ENCODE peak calls at places on chromosomes 3 and 15, in seven cellular contexts. V is NCI-H2081, Y is skeletal muscle cell, M is A172, B is iris pigment epithelial cell, X is T-helper 2 cell, I is GM12892. O is an unnamed sample.

GRCh38 chr3:73351423-73352071 is 273.2 kb downstream of the PDZRN3 start:
- DNase-seq in V (no peak), Y (no peak), M (no peak), B (no peak), X (no peak), I (no peak), O (no peak)

GRCh38 chr3:116469546-116469945 is 24.3 kb upstream of the LSAMP start:
- DNase-seq in V (no peak), Y (no peak), M (no peak), B (no peak), X (no peak), I (no peak), O (no peak)

GRCh38 chr3:126033765-126034164 is 50.2 kb downstream of the SLC41A3 start:
- DNase-seq in V (no peak), Y (no peak), M (no peak), B (no peak), X (no peak), I (no peak), O (no peak)

GRCh38 chr3:9448643-9449042 is 51.2 kb downstream of the SETD5 start:
- DNase-seq in V (no peak), Y (no peak), M (no peak), B (peak), X (no peak), I (no peak), O (no peak)

GRCh38 chr3:184608209-184608608 is 46.6 kb downstream of the EPHB3 start:
- DNase-seq in V (no peak), Y (no peak), M (no peak), B (no peak), X (peak), I (no peak), O (no peak)

GRCh38 chr15:70156781-70157261 is 59.1 kb upstream of the TLE3 start:
- DNase-seq in V (peak), Y (peak), M (no peak), B (no peak), X (no peak), I (no peak), O (no peak)

GRCh38 chr15:92643849-92644815 is 11.4 kb downstream of the FAM174B start:
- DNase-seq in V (no peak), Y (no peak), M (no peak), B (no peak), X (no peak), I (no peak), O (no peak)

GRCh38 chr3:47000198-47000815 is 20.8 kb downstream of the NBEAL2 start:
- DNase-seq in V (no peak), Y (no peak), M (peak), B (no peak), X (no peak), I (no peak), O (no peak)

GRCh38 chr15:58438956-58439355 is 7.2 kb downstream of the LIPC start:
- DNase-seq in V (peak), Y (no peak), M (peak), B (peak), X (no peak), I (no peak), O (no peak)

GRCh38 chr15:101060576-101061551 is 141.7 kb downstream of the LRRK1 start:
- DNase-seq in V (no peak), Y (no peak), M (no peak), B (no peak), X (no peak), I (no peak), O (no peak)